ENCODE peak calls at places on chromosomes 5 and 9, in seven cellular contexts. N is aorta; F is EH; R is activated CD8-positive, alpha-beta memory T cell treated with anti-CD3 and anti-CD28 coated beads, Interleukin-2, amount 10 ng/mL, durations not matched to agents 7 days and 5 days; M is transverse colon; A is cardiac muscle cell; U is MM.1S. S is an unnamed sample.

GRCh38 chr9:69658987-69659677 is 13.0 kb downstream of the APBA1 start:
- DNase-seq in M (no peak), N (no peak), U (no peak), A (no peak), R (no peak), F (no peak), S (no peak)

GRCh38 chr5:3004361-3005080 is 253.0 kb upstream of the IRX2 start:
- DNase-seq in R (no peak), A (no peak), F (no peak), M (no peak), N (no peak), U (no peak), S (no peak)

GRCh38 chr5:90675222-90675621 is 116.6 kb downstream of the ADGRV1 start:
- DNase-seq in U (no peak), N (no peak), M (no peak), A (no peak), R (no peak), F (no peak), S (no peak)

GRCh38 chr5:171453056-171453725 is 33.7 kb downstream of the FGF18 start:
- DNase-seq in M (no peak), N (no peak), R (no peak), U (no peak), F (no peak), A (no peak), S (no peak)

GRCh38 chr9:37976714-37977477 is 73.0 kb upstream of the SLC25A51 start:
- DNase-seq in R (no peak), N (peak), U (no peak), F (peak), M (no peak), A (peak), S (no peak)

GRCh38 chr5:139110526-139111168 is 87.5 kb downstream of the SIL1 start:
- DNase-seq in U (no peak), A (no peak), M (no peak), R (no peak), N (no peak), F (no peak), S (no peak)

GRCh38 chr5:134550271-134551214 is 25.1 kb downstream of the JADE2 start:
- DNase-seq in R (no peak), A (no peak), F (peak), M (no peak), U (no peak), N (no peak), S (no peak)

GRCh38 chr9:138024831-138025291 is 147.3 kb downstream of the CACNA1B start:
- DNase-seq in U (no peak), F (no peak), R (no peak), A (no peak), N (no peak), M (no peak), S (peak)

GRCh38 chr5:97044057-97044456 is 98.4 kb downstream of the LIX1 start:
- DNase-seq in U (no peak), F (peak), M (peak), A (peak), N (no peak), R (no peak), S (no peak)